ENCODE peak calls at places on chromosomes 13 and 19, in seven cellular contexts. Z is adrenal gland, T is heart right ventricle, A is astrocyte, I is mammary epithelial cell, B is OCI-LY7, X is GM23248. C is an unnamed sample. For H3K9me3 and H3K36me3, the result is how much of the 10 kb centered on the place peaks cover.

GRCh38 chr19:30003862-30004261 is 61.8 kb downstream of the URI1 start:
- DNase-seq in Z (no peak), T (no peak), A (no peak), I (no peak), B (no peak), X (no peak), C (no peak)

GRCh38 chr13:79469608-79470007 is 11.3 kb upstream of the NDFIP2 start:
- DNase-seq in Z (no peak), T (no peak), A (no peak), I (no peak), B (no peak), X (no peak), C (no peak)

GRCh38 chr13:85798999-85799646 is at the start of gene SLITRK6:
- DNase-seq in Z (no peak), T (no peak), A (peak), I (peak), B (no peak), X (peak), C (peak)

GRCh38 chr19:39310558-39311311 is 9.9 kb downstream of the LRFN1 start:
- DNase-seq in Z (no peak), T (no peak), A (peak), I (no peak), B (no peak), X (peak), C (no peak)

GRCh38 chr19:23071087-23071511 is 45.7 kb upstream of the ZNF730 start:
- DNase-seq in Z (no peak), T (peak), A (peak), I (no peak), B (no peak), X (peak), C (peak)

GRCh38 chr19:44476559-44477408 is 23.5 kb downstream of the ZNF180 start:
- DNase-seq in Z (no peak), T (no peak), A (peak), I (peak), B (peak), X (peak), C (no peak)

GRCh38 chr19:3977242-3978143 is 6.6 kb upstream of the DAPK3 start:
- DNase-seq in Z (peak), T (no peak), A (no peak), I (no peak), B (no peak), X (peak), C (no peak)

GRCh38 chr13:110449225-110450015 is 112.1 kb downstream of the RAB20 start:
- DNase-seq in Z (peak), T (no peak), A (no peak), I (no peak), B (no peak), X (no peak), C (no peak)

GRCh38 chr13:25840261-25840660 is 211.6 kb downstream of the SHISA2 start:
- DNase-seq in Z (no peak), T (no peak), A (no peak), I (no peak), B (no peak), X (no peak), C (no peak)

GRCh38 chr19:47111081-47111589 is 2.4 kb downstream of the ZC3H4 start:
- DNase-seq in Z (no peak), T (peak), A (no peak), I (peak), B (peak), X (peak), C (peak)

GRCh38 chr13:36130542-36131214 is 504 bp downstream of the DCLK1 start:
- DNase-seq in Z (no peak), T (peak), A (no peak), I (no peak), B (no peak), X (peak), C (peak)

GRCh38 chr19:18795540-18795939 is 4.4 kb upstream of the COMP start:
- DNase-seq in Z (no peak), T (no peak), A (peak), I (no peak), B (no peak), X (peak), C (peak)

GRCh38 chr13:113453962-113454361 is 674 bp upstream of the ADPRHL1 start:
- DNase-seq in Z (peak), T (no peak), A (peak), I (no peak), B (no peak), X (peak), C (no peak)

GRCh38 chr13:113452942-113453901 is at the start of gene ADPRHL1:
- DNase-seq in Z (peak), T (peak), A (no peak), I (no peak), B (no peak), X (peak), C (no peak)

GRCh38 chr13:113449693-113450347 is 3.5 kb downstream of the ADPRHL1 start:
- DNase-seq in Z (no peak), T (no peak), A (no peak), I (no peak), B (no peak), X (no peak), C (no peak)

GRCh38 chr13:113448885-113449692 is 4.2 kb downstream of the ADPRHL1 start:
- DNase-seq in Z (peak), T (no peak), A (no peak), I (no peak), B (peak), X (peak), C (no peak)

DNA sequence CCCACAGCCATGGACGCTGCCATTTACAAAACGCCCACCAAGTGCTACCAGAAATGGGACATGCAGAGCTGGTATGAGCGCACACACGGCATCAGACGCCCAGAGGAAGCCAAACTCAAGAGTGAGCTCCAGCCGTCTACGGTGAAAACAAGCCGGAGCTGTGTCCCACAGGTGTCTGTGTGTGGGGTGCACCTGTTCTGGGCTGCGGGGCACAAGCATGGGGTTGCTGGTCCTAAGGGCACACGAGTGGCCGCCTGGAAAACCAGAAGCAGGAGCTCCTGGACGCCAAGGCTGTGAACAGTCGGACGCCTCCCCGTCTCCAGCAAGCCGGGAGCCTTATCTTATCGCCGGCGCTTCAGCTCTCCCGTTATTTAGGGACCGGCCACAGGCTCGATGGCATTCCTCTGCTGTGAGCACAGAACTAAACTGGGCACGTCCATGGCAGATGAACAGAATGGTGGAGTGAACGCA is 1.3 kb downstream of the ADPRHL1 start:
- DNase-seq in Z (no peak), T (peak), A (no peak), I (no peak), B (no peak), X (no peak), C (no peak)
- H3K4me3 ChIP-seq in Z (no peak), T (peak), A (no peak), I (no peak), B (no peak), X (no peak), C (no peak)

DNA sequence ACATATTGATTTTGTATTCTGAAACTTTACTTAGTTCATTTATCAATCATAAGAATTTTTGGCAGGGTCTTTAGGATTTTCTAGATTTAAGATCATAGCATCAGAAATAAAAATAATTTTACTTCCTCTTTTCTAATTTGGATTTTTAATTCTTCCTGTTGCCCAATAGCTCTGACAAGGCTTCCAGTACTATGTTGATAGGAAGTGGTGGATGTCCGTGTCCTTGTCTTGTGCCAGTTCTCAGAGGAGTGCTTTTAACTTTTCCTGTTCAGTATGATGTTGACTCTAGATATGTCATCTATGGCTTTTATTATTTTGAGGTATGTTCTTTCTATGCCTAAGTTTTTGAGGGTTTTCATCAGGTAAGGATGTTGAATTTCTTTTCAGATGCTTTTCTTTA is 7.6 kb upstream of the KIR2DL4 start:
- DNase-seq in Z (no peak), T (no peak), A (no peak), I (no peak), B (no peak), X (no peak), C (no peak)
- H3K9me3 ChIP-seq in Z (under half), T (under half), A (under half), I (under half), B (under half), X (under half), C (under half)

DNA sequence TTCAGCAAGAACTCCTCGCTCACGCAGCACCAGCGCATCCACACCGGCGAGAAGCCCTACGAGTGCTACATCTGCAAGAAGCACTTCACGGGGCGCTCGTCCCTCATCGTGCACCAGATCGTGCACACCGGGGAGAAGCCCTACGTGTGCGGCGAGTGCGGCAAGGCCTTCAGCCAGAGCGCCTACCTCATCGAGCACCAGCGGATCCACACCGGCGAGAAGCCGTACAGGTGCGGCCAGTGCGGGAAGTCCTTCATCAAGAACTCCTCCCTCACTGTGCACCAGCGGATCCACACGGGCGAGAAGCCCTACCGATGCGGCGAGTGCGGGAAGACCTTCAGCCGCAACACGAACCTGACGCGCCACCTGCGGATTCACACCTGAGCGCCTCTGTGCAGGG is 20.6 kb upstream of the SMIM17 start:
- DNase-seq in Z (no peak), T (no peak), A (no peak), I (no peak), B (no peak), X (no peak), C (no peak)
- H3K36me3 ChIP-seq in Z (under half), T (under half), A (under half), I (under half), B (under half), X (under half), C (under half)

GRCh38 chr19:16157601-16158000 is 14.1 kb downstream of the HSH2D start:
- DNase-seq in Z (no peak), T (no peak), A (no peak), I (no peak), B (no peak), X (no peak), C (no peak)
- H3K4me3 ChIP-seq in Z (no peak), T (no peak), A (no peak), I (no peak), B (no peak), X (no peak), C (no peak)

GRCh38 chr19:58045411-58046050 is 11.7 kb downstream of the ZSCAN1 start:
- DNase-seq in Z (no peak), T (no peak), A (no peak), I (no peak), B (no peak), X (no peak), C (no peak)
- H3K9me3 ChIP-seq in Z (under half), T (under half), A (under half), I (under half), B (under half), X (under half), C (under half)

DNA sequence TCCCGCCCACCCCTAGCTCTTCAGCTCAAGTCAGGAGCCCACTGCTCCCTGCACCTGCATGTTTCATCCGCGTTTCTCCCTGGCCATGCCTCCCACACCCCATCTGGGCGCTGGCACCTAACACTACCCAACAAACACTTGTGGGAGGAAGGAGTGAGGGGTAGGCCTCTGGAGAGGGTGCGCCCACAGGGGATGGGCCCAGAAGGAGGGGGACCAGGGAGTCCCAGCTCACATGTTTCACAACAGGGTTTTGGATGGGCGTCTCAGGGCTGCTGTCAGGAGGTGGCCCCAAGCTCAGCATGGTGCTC is 12.1 kb upstream of the TMEM86B start:
- DNase-seq in Z (no peak), T (no peak), A (no peak), I (no peak), B (no peak), X (no peak), C (no peak)
- H3K36me3 ChIP-seq in Z (under half), T (half or more), A (under half), I (under half), B (half or more), X (under half), C (half or more)

DNA sequence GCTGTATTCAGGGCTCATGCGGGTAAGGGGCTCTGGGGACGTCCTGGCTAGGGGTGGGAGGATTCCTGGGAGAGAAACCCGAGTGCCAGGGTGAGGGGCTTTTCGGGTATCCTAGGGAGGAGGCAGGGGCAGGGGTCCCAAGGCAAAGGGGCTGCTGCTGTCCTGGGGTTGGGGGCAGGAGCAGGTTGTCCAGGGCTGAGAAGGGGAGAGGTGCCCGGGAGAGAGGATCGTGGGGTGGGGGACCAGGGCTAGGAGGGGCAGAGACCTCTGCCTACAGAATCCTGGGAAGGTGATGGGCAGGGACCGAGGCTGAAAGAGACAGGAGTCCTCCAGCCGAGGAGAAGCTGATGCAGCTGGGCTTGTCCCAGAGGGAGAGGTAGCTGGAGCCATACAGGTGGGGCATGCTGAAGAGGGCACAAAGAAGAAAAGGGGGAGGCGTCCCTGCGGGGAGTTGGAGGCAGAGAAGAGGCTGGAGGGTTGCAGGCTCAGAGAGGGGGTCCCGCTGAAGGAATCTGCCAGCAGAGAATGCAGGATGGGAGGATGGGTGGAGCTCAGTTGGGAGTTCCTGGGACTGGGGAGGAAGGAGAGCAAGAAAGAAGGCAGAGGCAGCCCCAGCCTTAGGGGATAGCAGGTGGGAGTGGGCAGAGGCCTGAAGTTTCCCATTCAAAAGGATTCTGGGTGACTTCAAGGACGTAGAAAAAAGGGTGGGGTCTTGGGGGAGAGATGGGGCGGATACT is 569 bp downstream of the CYP2S1 start:
- DNase-seq in Z (no peak), T (no peak), A (no peak), I (no peak), B (no peak), X (no peak), C (no peak)
- H3K4me3 ChIP-seq in Z (no peak), T (peak), A (no peak), I (peak), B (no peak), X (no peak), C (peak)

DNA sequence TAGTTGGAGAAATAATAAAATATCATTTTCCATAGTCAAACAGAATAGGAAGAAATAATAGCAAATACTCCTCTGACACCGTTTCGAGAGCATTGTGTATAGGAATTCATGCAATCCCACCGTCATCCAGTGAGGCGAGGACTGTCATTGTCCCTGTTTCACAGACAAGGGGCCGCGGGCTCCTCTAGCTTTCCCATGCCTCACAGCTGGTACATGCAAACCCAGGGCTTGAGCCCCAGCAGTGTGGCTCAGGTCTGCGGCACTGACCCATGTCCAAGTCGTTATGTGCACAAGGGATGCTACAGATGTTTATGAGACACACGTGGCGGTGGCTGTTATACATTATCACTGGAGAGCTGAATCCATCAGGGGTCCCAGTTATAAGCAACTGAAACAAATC is 18.5 kb upstream of the ATP11A start:
- DNase-seq in Z (peak), T (no peak), A (no peak), I (no peak), B (no peak), X (no peak), C (no peak)
- H3K9me3 ChIP-seq in Z (under half), T (under half), A (under half), I (under half), B (under half), X (under half), C (under half)

C was measured in MG63.